ENCODE peak calls at places on chromosomes 13 and 19, in nine cellular contexts. One of them, this sample, is unnamed.

GRCh38 chr13:38902551-38902950 is 88.1 kb downstream of the STOML3 start:
- DNase-seq in activated CD4-positive, alpha-beta T cell treated with anti-CD3 and anti-CD28 coated beads, Interleukin-2, amount 10 ng/mL, durations not matched to agents 7 days and 5 days: no peak
- DNase-seq in ACHN: no peak
- DNase-seq in stimulated activated CD4-positive, alpha-beta T cell treated with anti-CD3 and anti-CD28 coated beads, TNF-alpha, amount 100 ng/mL, for 24 hours: no peak
- DNase-seq in amniotic stem cell: no peak
- DNase-seq in stimulated activated CD8-positive, alpha-beta memory T cell treated with anti-CD3 and anti-CD28 coated beads, Interleukin-4, amount 100 ng/mL, for 1 hour: no peak
- DNase-seq in T-helper 9 cell: no peak
- DNase-seq in neuronal stem cell: no peak
- DNase-seq in naive B cell: no peak
- DNase-seq in this sample: no peak

GRCh38 chr13:39148513-39148961 is 110.3 kb downstream of the NHLRC3 start:
- DNase-seq in activated CD4-positive, alpha-beta T cell treated with anti-CD3 and anti-CD28 coated beads, Interleukin-2, amount 10 ng/mL, durations not matched to agents 7 days and 5 days: no peak
- DNase-seq in ACHN: peak; percentile 7
- DNase-seq in stimulated activated CD4-positive, alpha-beta T cell treated with anti-CD3 and anti-CD28 coated beads, TNF-alpha, amount 100 ng/mL, for 24 hours: no peak
- DNase-seq in amniotic stem cell: no peak
- DNase-seq in stimulated activated CD8-positive, alpha-beta memory T cell treated with anti-CD3 and anti-CD28 coated beads, Interleukin-4, amount 100 ng/mL, for 1 hour: no peak
- DNase-seq in T-helper 9 cell: no peak
- DNase-seq in neuronal stem cell: no peak
- DNase-seq in naive B cell: no peak
- DNase-seq in this sample: no peak

GRCh38 chr19:9986787-9987281 is 23.5 kb downstream of the COL5A3 start:
- DNase-seq in activated CD4-positive, alpha-beta T cell treated with anti-CD3 and anti-CD28 coated beads, Interleukin-2, amount 10 ng/mL, durations not matched to agents 7 days and 5 days: no peak
- DNase-seq in ACHN: no peak
- DNase-seq in stimulated activated CD4-positive, alpha-beta T cell treated with anti-CD3 and anti-CD28 coated beads, TNF-alpha, amount 100 ng/mL, for 24 hours: no peak
- DNase-seq in amniotic stem cell: no peak
- DNase-seq in stimulated activated CD8-positive, alpha-beta memory T cell treated with anti-CD3 and anti-CD28 coated beads, Interleukin-4, amount 100 ng/mL, for 1 hour: no peak
- DNase-seq in T-helper 9 cell: no peak
- DNase-seq in neuronal stem cell: peak; percentile 47
- DNase-seq in naive B cell: no peak
- DNase-seq in this sample: no peak

GRCh38 chr19:19661141-19661674 is 2.3 kb downstream of the ATP13A1 start:
- DNase-seq in activated CD4-positive, alpha-beta T cell treated with anti-CD3 and anti-CD28 coated beads, Interleukin-2, amount 10 ng/mL, durations not matched to agents 7 days and 5 days: no peak
- DNase-seq in ACHN: no peak
- DNase-seq in stimulated activated CD4-positive, alpha-beta T cell treated with anti-CD3 and anti-CD28 coated beads, TNF-alpha, amount 100 ng/mL, for 24 hours: no peak
- DNase-seq in amniotic stem cell: no peak
- DNase-seq in stimulated activated CD8-positive, alpha-beta memory T cell treated with anti-CD3 and anti-CD28 coated beads, Interleukin-4, amount 100 ng/mL, for 1 hour: no peak
- DNase-seq in T-helper 9 cell: no peak
- DNase-seq in neuronal stem cell: no peak
- DNase-seq in naive B cell: no peak
- DNase-seq in this sample: no peak

GRCh38 chr13:50521750-50522149 is 321.7 kb downstream of the DLEU7 start:
- DNase-seq in activated CD4-positive, alpha-beta T cell treated with anti-CD3 and anti-CD28 coated beads, Interleukin-2, amount 10 ng/mL, durations not matched to agents 7 days and 5 days: no peak
- DNase-seq in ACHN: no peak
- DNase-seq in stimulated activated CD4-positive, alpha-beta T cell treated with anti-CD3 and anti-CD28 coated beads, TNF-alpha, amount 100 ng/mL, for 24 hours: no peak
- DNase-seq in amniotic stem cell: no peak
- DNase-seq in stimulated activated CD8-positive, alpha-beta memory T cell treated with anti-CD3 and anti-CD28 coated beads, Interleukin-4, amount 100 ng/mL, for 1 hour: no peak
- DNase-seq in T-helper 9 cell: no peak
- DNase-seq in neuronal stem cell: no peak
- DNase-seq in naive B cell: no peak
- DNase-seq in this sample: no peak

GRCh38 chr19:39996218-39996810 is 546 bp upstream of the ZNF546 start:
- DNase-seq in activated CD4-positive, alpha-beta T cell treated with anti-CD3 and anti-CD28 coated beads, Interleukin-2, amount 10 ng/mL, durations not matched to agents 7 days and 5 days: peak; percentile 50
- DNase-seq in ACHN: peak; percentile 28
- DNase-seq in stimulated activated CD4-positive, alpha-beta T cell treated with anti-CD3 and anti-CD28 coated beads, TNF-alpha, amount 100 ng/mL, for 24 hours: no peak
- DNase-seq in amniotic stem cell: no peak
- DNase-seq in stimulated activated CD8-positive, alpha-beta memory T cell treated with anti-CD3 and anti-CD28 coated beads, Interleukin-4, amount 100 ng/mL, for 1 hour: no peak
- DNase-seq in T-helper 9 cell: no peak
- DNase-seq in neuronal stem cell: no peak
- DNase-seq in naive B cell: no peak
- DNase-seq in this sample: no peak

GRCh38 chr19:3135961-3136683 is at the start of gene GNA15:
- DNase-seq in activated CD4-positive, alpha-beta T cell treated with anti-CD3 and anti-CD28 coated beads, Interleukin-2, amount 10 ng/mL, durations not matched to agents 7 days and 5 days: peak; percentile 48
- DNase-seq in ACHN: no peak
- DNase-seq in stimulated activated CD4-positive, alpha-beta T cell treated with anti-CD3 and anti-CD28 coated beads, TNF-alpha, amount 100 ng/mL, for 24 hours: no peak
- DNase-seq in amniotic stem cell: no peak
- DNase-seq in stimulated activated CD8-positive, alpha-beta memory T cell treated with anti-CD3 and anti-CD28 coated beads, Interleukin-4, amount 100 ng/mL, for 1 hour: no peak
- DNase-seq in T-helper 9 cell: peak; percentile 48
- DNase-seq in neuronal stem cell: no peak
- DNase-seq in naive B cell: peak; percentile 61
- DNase-seq in this sample: no peak

GRCh38 chr13:44050450-44051063 is 170.9 kb downstream of the LACC1 start:
- DNase-seq in activated CD4-positive, alpha-beta T cell treated with anti-CD3 and anti-CD28 coated beads, Interleukin-2, amount 10 ng/mL, durations not matched to agents 7 days and 5 days: no peak
- DNase-seq in ACHN: peak; percentile 30
- DNase-seq in stimulated activated CD4-positive, alpha-beta T cell treated with anti-CD3 and anti-CD28 coated beads, TNF-alpha, amount 100 ng/mL, for 24 hours: no peak
- DNase-seq in amniotic stem cell: peak; percentile 11
- DNase-seq in stimulated activated CD8-positive, alpha-beta memory T cell treated with anti-CD3 and anti-CD28 coated beads, Interleukin-4, amount 100 ng/mL, for 1 hour: no peak
- DNase-seq in T-helper 9 cell: no peak
- DNase-seq in neuronal stem cell: no peak
- DNase-seq in naive B cell: peak; percentile 28
- DNase-seq in this sample: no peak

GRCh38 chr19:58439576-58440554 is at the start of gene ZNF132:
- DNase-seq in activated CD4-positive, alpha-beta T cell treated with anti-CD3 and anti-CD28 coated beads, Interleukin-2, amount 10 ng/mL, durations not matched to agents 7 days and 5 days: peak; percentile 97
- DNase-seq in ACHN: peak; percentile 88
- DNase-seq in stimulated activated CD4-positive, alpha-beta T cell treated with anti-CD3 and anti-CD28 coated beads, TNF-alpha, amount 100 ng/mL, for 24 hours: peak; percentile 92
- DNase-seq in amniotic stem cell: peak; percentile 99
- DNase-seq in stimulated activated CD8-positive, alpha-beta memory T cell treated with anti-CD3 and anti-CD28 coated beads, Interleukin-4, amount 100 ng/mL, for 1 hour: peak; percentile 80
- DNase-seq in T-helper 9 cell: peak; percentile 89
- DNase-seq in neuronal stem cell: peak; percentile 97
- DNase-seq in naive B cell: peak; percentile 95
- DNase-seq in this sample: peak; percentile 100

GRCh38 chr19:1754651-1755466 is 1.6 kb downstream of the ONECUT3 start:
- DNase-seq in activated CD4-positive, alpha-beta T cell treated with anti-CD3 and anti-CD28 coated beads, Interleukin-2, amount 10 ng/mL, durations not matched to agents 7 days and 5 days: peak; percentile 17
- DNase-seq in ACHN: no peak
- DNase-seq in stimulated activated CD4-positive, alpha-beta T cell treated with anti-CD3 and anti-CD28 coated beads, TNF-alpha, amount 100 ng/mL, for 24 hours: no peak
- DNase-seq in amniotic stem cell: no peak
- DNase-seq in stimulated activated CD8-positive, alpha-beta memory T cell treated with anti-CD3 and anti-CD28 coated beads, Interleukin-4, amount 100 ng/mL, for 1 hour: no peak
- DNase-seq in T-helper 9 cell: no peak
- DNase-seq in neuronal stem cell: no peak
- DNase-seq in naive B cell: no peak
- DNase-seq in this sample: no peak